ENCODE peak calls at places on chromosomes 11 and 22, in four cellular contexts. X is IMR-90, R is psoas muscle, J is BJ. D is an unnamed sample.

GRCh38 chr11:101666916-101667315 is 83.1 kb upstream of the TRPC6 start:
- DNase-seq in J (no peak), X (no peak), R (no peak), D (peak)

GRCh38 chr11:71356280-71356876 is 91.8 kb downstream of the DHCR7 start:
- DNase-seq in J (no peak), X (no peak), R (no peak), D (no peak)

GRCh38 chr11:77506857-77507256 is 33.0 kb upstream of the PAK1 start:
- DNase-seq in R (no peak), J (no peak), X (no peak), D (peak)

GRCh38 chr22:39149915-39150847 is 2.3 kb downstream of the CBX7 start:
- DNase-seq in X (no peak), R (no peak), J (no peak), D (no peak)

GRCh38 chr11:94776351-94777321 is 8.5 kb downstream of the AMOTL1 start:
- DNase-seq in R (peak), X (peak), J (no peak), D (peak)

GRCh38 chr11:128716661-128717210 is 22.9 kb downstream of the FLI1 start:
- DNase-seq in J (no peak), X (peak), R (no peak), D (no peak)

GRCh38 chr11:117305145-117305544 is 10.9 kb downstream of the BACE1 start:
- DNase-seq in J (no peak), X (no peak), R (no peak), D (no peak)

GRCh38 chr11:50182486-50182885 is 149.8 kb downstream of the OR4C45 start:
- DNase-seq in J (no peak), X (no peak), R (no peak), D (no peak)

GRCh38 chr22:30602049-30602448 is 4.9 kb upstream of the TCN2 start:
- DNase-seq in J (no peak), R (no peak), X (peak), D (peak)

GRCh38 chr22:19974233-19974861 is 32.7 kb upstream of the TXNRD2 start:
- DNase-seq in R (no peak), X (peak), J (no peak), D (peak)

GRCh38 chr11:34214961-34215805 is 109.8 kb downstream of the NAT10 start:
- DNase-seq in R (no peak), X (peak), J (no peak), D (peak)

GRCh38 chr22:46023558-46023981 is 46.6 kb upstream of the WNT7B start:
- DNase-seq in R (peak), X (peak), J (no peak), D (peak)

GRCh38 chr11:126766425-126766824 is 234.1 kb downstream of the KIRREL3 start:
- DNase-seq in R (no peak), X (no peak), J (no peak), D (no peak)
- TF ChIP-seq CTCF in R (no peak), X (no peak), J (no peak), D (no peak)

DNA sequence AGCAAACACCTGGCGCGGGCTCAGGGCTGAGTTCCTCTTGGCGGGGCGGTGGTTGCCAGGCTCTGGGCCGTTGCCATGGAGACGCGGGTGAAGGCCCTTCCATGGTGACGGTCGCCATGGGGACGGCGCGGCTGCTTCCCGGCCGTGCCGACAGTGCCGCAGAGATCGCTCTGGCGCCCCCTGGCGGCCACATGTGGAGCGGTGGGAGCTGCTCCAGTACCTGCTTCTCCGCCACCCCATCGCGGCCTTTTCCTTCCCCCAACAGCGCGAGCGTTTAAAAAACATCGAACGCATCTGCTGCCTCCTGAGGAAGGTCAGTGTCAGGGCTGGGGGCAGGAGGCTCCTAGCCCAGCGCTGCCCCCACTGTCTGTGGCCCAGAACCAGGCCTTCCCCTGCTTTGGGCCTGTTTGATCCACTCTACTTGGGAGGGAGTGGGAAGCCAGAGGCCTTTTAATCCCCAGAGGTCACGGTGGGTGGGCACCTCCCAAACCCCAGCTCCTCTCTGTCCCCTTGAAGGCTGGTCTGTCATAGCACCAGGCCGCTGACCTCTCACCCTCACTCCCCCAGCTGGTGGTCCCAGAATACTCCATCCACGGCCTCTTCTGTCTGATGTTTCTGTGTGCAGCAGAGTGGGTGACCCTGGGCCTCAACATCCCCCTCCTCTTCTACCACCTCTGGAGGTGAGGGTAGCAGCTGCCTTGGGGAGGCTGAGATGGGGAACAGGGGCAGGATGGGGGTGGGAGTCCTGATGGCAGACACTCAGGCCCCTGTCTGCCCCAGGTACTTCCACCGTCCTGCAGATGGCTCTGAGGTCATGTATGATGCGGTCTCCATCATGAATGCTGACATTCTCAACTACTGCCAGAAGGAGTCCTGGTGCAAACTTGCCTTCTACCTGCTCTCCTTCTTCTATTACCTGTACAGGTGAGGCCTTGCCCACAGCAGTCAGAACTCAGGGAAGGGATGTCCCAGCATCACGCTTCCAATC is 4.8 kb downstream of the CNIH2 start:
- DNase-seq in X (peak), J (peak), R (peak), D (peak)
- H3K4me3 ChIP-seq in X (no peak), J (no peak), R (no peak), D (no peak)

GRCh38 chr11:16630651-16631050 is 107.8 kb upstream of the C11orf58 start:
- DNase-seq in X (no peak), R (no peak), J (no peak), D (no peak)

GRCh38 chr11:16632295-16633200 is 105.9 kb upstream of the C11orf58 start:
- DNase-seq in J (no peak), R (no peak), X (peak), D (peak)
- TF ChIP-seq CTCF in J (peak), R (no peak), X (peak), D (peak)

DNA sequence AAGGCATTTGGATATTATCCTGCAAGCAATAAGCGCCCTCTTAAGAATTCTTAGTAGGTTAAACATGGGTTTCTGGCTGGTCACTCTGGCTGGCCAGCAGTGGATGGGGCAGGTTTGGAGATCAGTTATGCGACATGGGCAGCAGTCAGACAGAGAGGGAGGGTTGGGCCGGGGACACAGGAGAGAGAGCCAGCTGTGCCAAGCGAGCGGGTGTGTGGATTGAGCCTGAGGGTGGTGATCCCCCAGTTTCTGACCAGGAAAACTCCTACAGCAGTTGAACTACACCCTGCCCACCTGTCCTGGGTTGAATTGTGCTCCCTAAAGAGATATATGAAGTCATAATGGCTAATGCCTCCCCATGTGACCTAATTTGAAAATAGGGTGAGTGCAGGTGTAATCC is 671.2 kb downstream of the TBC1D22A start:
- DNase-seq in J (no peak), R (no peak), X (no peak), D (no peak)
- H3K4me3 ChIP-seq in J (no peak), R (no peak), X (no peak), D (no peak)

GRCh38 chr11:3942160-3942955 is 86.9 kb downstream of the STIM1 start:
- DNase-seq in J (no peak), X (no peak), R (no peak), D (no peak)
- TF ChIP-seq CTCF in J (no peak), X (no peak), R (no peak), D (no peak)

DNA sequence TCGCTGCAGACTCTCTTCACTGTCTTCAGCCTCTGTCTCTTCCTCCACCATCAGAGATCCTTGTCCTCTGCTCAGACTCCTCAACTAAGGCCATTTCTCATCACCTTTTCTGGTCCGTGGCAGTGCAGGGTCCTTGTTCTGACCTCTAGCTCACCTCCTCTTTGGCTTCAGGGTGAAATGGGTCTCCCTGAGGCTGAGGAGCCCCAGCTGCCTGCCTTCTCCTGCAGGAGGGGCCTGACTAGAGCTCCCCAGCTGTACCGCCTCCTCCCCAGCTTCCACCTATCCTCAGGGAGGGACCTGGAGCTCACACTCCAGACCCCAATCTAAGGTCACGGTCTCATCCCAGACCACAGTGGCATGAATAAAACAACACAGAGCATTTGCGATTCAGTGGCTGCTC is 203.0 kb downstream of the TRIM29 start:
- DNase-seq in J (no peak), X (no peak), R (no peak), D (no peak)
- H3K4me3 ChIP-seq in J (no peak), X (no peak), R (no peak), D (no peak)

GRCh38 chr11:63212742-63213141 is 30.7 kb downstream of the SLC22A25 start:
- DNase-seq in X (no peak), R (no peak), J (no peak), D (peak)
- TF ChIP-seq CTCF in X (peak), R (peak), J (peak), D (peak)